ENCODE peak calls at places on chromosome 2, in seven cellular contexts. Q is brain microvascular endothelial cell; N is CD4-positive, alpha-beta T cell; U is AG09319; Y is B cell; W is heart right ventricle; C is transverse colon. D is an unnamed sample.

GRCh38 chr2:129730979-129731378 is 248.5 kb upstream of the RAB6C start:
- DNase-seq in Q (no peak), C (no peak), N (no peak), Y (no peak), W (no peak), U (no peak), D (no peak)

GRCh38 chr2:117087565-117088291 is 726.8 kb upstream of the DDX18 start:
- DNase-seq in C (no peak), N (no peak), Q (no peak), W (no peak), U (no peak), Y (no peak), D (no peak)

GRCh38 chr2:127674241-127675209 is 805 bp downstream of the LIMS2 start:
- DNase-seq in N (no peak), Q (no peak), Y (no peak), U (no peak), W (no peak), C (no peak), D (no peak)

GRCh38 chr2:28652217-28652616 is 99.4 kb upstream of the PPP1CB start:
- DNase-seq in C (no peak), W (no peak), U (no peak), N (no peak), Q (no peak), Y (no peak), D (no peak)

GRCh38 chr2:146388757-146389156 is 1456.1 kb upstream of the ACVR2A start:
- DNase-seq in U (no peak), Q (no peak), W (no peak), N (no peak), C (no peak), Y (no peak), D (no peak)

GRCh38 chr2:158664987-158665386 is 130.1 kb upstream of the DAPL1 start:
- DNase-seq in U (no peak), C (no peak), Q (peak; percentile 11), Y (no peak), N (no peak), W (no peak), D (no peak)

GRCh38 chr2:170742896-170743529 is 27.2 kb upstream of the ERICH2 start:
- DNase-seq in C (no peak), Y (no peak), W (no peak), Q (no peak), N (no peak), U (no peak), D (no peak)

GRCh38 chr2:201715459-201715858 is 17.0 kb upstream of the MPP4 start:
- DNase-seq in Y (no peak), C (peak; percentile 65), Q (no peak), N (no peak), W (no peak), U (no peak), D (no peak)

GRCh38 chr2:75894170-75894569 is 183.5 kb upstream of the GCFC2 start:
- DNase-seq in Q (no peak), C (no peak), W (no peak), U (no peak), Y (no peak), N (no peak), D (no peak)

GRCh38 chr2:14255135-14255820 is 377.2 kb upstream of the LRATD1 start:
- DNase-seq in U (no peak), W (no peak), C (no peak), N (no peak), Q (no peak), Y (no peak), D (no peak)

GRCh38 chr2:63424329-63425078 is 163.8 kb downstream of the WDPCP start:
- DNase-seq in C (no peak), W (no peak), U (no peak), Y (no peak), Q (peak; percentile 59), N (no peak), D (no peak)

GRCh38 chr2:170377469-170378207 is 199.7 kb downstream of the MYO3B start:
- DNase-seq in C (peak; percentile 10), W (no peak), N (no peak), U (no peak), Y (no peak), Q (no peak), D (no peak)

GRCh38 chr2:86622878-86623548 is 652 bp downstream of the RNF103 start:
- DNase-seq in N (peak; percentile 19), U (no peak), Q (peak; percentile 11), W (peak; percentile 64), C (peak; percentile 66), Y (peak; percentile 71), D (peak; percentile 58)

GRCh38 chr2:20108655-20109396 is 57.4 kb upstream of the LAPTM4A start:
- DNase-seq in Y (no peak), Q (no peak), C (peak; percentile 28), W (no peak), N (no peak), U (no peak), D (no peak)

GRCh38 chr2:24730481-24730880 is 62.7 kb downstream of the PTRHD1 start:
- DNase-seq in Y (no peak), U (no peak), C (no peak), W (no peak), Q (peak; percentile 61), N (no peak), D (no peak)

GRCh38 chr2:120709608-120710041 is 26.0 kb upstream of the GLI2 start:
- DNase-seq in W (no peak), Q (no peak), U (no peak), Y (no peak), N (no peak), C (no peak), D (no peak)

GRCh38 chr2:42195559-42195958 is 26.4 kb downstream of the EML4 start:
- DNase-seq in Y (no peak), U (peak; percentile 22), W (no peak), N (no peak), C (no peak), Q (no peak), D (no peak)

GRCh38 chr2:113173563-113174368 is at the start of gene PSD4:
- DNase-seq in W (peak; percentile 32), U (no peak), Y (peak; percentile 89), Q (no peak), C (peak; percentile 82), N (peak; percentile 82), D (peak; percentile 68)

GRCh38 chr2:67311536-67311935 is 85.6 kb upstream of the ETAA1 start:
- DNase-seq in C (no peak), U (no peak), Y (no peak), W (no peak), N (no peak), Q (peak; percentile 48), D (no peak)

GRCh38 chr2:215847718-215848117 is 165.6 kb downstream of the MREG start:
- DNase-seq in N (no peak), U (no peak), Q (peak; percentile 61), C (no peak), W (no peak), Y (no peak), D (no peak)

GRCh38 chr2:192197387-192197786 is 2.7 kb upstream of the TMEFF2 start:
- DNase-seq in U (no peak), Q (peak; percentile 11), Y (no peak), C (no peak), N (no peak), W (no peak), D (no peak)

GRCh38 chr2:64586883-64587481 is 62.9 kb downstream of the AFTPH start:
- DNase-seq in U (peak; percentile 31), W (no peak), Q (peak; percentile 29), Y (no peak), N (no peak), C (no peak), D (no peak)

GRCh38 chr2:71959494-71959893 is 188.2 kb downstream of the CYP26B1 start:
- DNase-seq in Y (no peak), C (no peak), W (no peak), N (no peak), U (no peak), Q (no peak), D (no peak)

GRCh38 chr2:229598227-229598626 is 116.1 kb downstream of the DNER start:
- DNase-seq in Q (no peak), U (no peak), N (no peak), Y (no peak), C (no peak), W (no peak), D (no peak)

GRCh38 chr2:233012301-233012971 is 620 bp downstream of the NGEF start:
- DNase-seq in Q (no peak), Y (peak; percentile 33), C (peak; percentile 72), W (no peak), U (no peak), N (no peak), D (no peak)

GRCh38 chr2:237165405-237166276 is 80.0 kb downstream of the COPS8 start:
- DNase-seq in U (no peak), W (no peak), N (no peak), Y (no peak), C (no peak), Q (no peak), D (no peak)
- TF ChIP-seq CTCF in U (peak; percentile 61), W (peak; percentile 56), N (no peak), Y (no peak), C (no peak), Q (peak; percentile 85), D (no peak)

GRCh38 chr2:23617167-23617787 is 232.3 kb downstream of the KLHL29 start:
- DNase-seq in Y (no peak), N (no peak), W (peak; percentile 66), C (peak; percentile 46), Q (no peak), U (peak; percentile 49), D (no peak)
- TF ChIP-seq CTCF in Y (no peak), N (no peak), W (peak; percentile 44), C (peak; percentile 81), Q (peak; percentile 43), U (peak; percentile 77), D (no peak)

DNA sequence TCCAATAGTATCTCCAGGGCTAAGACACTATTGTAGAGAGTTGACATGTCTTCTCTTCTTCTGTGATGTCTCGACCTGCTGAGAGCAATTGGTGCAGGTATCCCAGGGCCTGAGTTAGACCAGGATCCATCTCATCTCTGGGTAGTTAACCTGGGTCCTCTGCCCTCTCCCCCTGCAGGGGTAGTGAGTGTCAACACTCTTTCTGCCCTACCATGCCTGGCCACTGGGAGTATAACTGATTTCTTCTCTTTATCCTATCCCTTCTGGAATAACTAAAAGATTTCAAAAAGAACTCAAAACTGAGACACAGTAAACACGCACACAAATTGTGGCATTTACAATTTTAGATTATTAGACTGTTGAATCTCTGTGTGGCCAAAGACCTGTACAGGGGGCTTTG is 20.8 kb upstream of the SIX3 start:
- DNase-seq in Q (no peak), W (no peak), N (no peak), U (no peak), Y (no peak), C (no peak), D (no peak)
- TF ChIP-seq CTCF in Q (peak; percentile 11), W (no peak), N (no peak), U (no peak), Y (no peak), C (no peak), D (no peak)

DNA sequence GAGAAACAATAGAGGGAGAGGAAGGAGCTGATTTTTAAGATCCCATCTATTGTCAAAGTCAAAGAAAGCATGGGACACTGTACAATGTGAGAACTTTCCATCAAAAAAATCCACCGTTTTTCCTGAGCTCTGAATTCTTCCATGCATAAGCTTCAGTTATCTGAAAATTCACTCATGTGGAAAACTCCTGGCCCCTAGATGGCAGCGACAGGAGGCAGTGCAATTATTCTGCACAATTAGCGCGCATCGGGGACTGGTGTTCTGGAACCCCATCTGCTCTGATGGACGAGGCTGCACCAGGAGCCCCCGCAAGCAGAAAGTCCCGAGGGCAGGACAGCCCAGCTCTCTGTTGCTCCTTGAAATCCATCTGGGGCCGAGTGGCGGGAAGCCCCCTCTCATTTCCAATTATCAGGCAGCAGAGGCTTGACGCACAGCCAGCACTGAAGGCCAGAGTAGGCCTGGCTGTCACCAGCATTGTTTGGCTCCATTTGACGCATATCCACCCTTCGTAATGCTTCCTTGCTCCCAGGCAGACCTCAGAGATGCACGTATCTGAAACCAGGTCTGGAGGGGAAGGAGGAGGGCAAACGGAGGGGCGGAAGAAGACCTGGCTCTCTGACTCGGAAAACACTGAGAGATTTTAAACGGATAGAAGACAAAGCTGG is 70.0 kb downstream of the TNS1 start:
- DNase-seq in U (no peak), Y (no peak), N (no peak), Q (no peak), W (peak; percentile 72), C (no peak), D (no peak)
- TF ChIP-seq CTCF in U (no peak), Y (no peak), N (no peak), Q (peak; percentile 55), W (no peak), C (no peak), D (no peak)